ENCODE peak calls at places on chromosomes 16 and 17, in five cellular contexts. L is astrocyte of the spinal cord, Y is cardiac muscle cell, A is body of pancreas, G is AG10803. P is an unnamed sample.

GRCh38 chr17:75783069-75783783 is 1.4 kb upstream of the UNK start:
- DNase-seq in L (peak; percentile 75), Y (peak; percentile 35), A (no peak), G (peak; percentile 67), P (peak; percentile 72)

GRCh38 chr16:49458221-49458620 is 84.6 kb downstream of the C16orf78 start:
- DNase-seq in L (no peak), Y (no peak), A (no peak), G (no peak), P (no peak)

GRCh38 chr16:85858984-85859817 is 39.8 kb upstream of the IRF8 start:
- DNase-seq in L (no peak), Y (no peak), A (no peak), G (no peak), P (no peak)

GRCh38 chr16:64343061-64343819 is 778.6 kb downstream of the CDH11 start:
- DNase-seq in L (no peak), Y (no peak), A (no peak), G (peak; percentile 58), P (no peak)

GRCh38 chr17:82893779-82894178 is 54.0 kb upstream of the ZNF750 start:
- DNase-seq in L (peak; percentile 41), Y (no peak), A (no peak), G (peak; percentile 25), P (peak; percentile 82)

GRCh38 chr16:1745181-1745899 is 26.0 kb downstream of the NME3 start:
- DNase-seq in L (peak; percentile 77), Y (no peak), A (no peak), G (peak; percentile 79), P (peak; percentile 68)

GRCh38 chr17:57939797-57940196 is 15.4 kb downstream of the CUEDC1 start:
- DNase-seq in L (no peak), Y (no peak), A (peak; percentile 35), G (no peak), P (no peak)

GRCh38 chr16:56824335-56824734 is 40.7 kb upstream of the SLC12A3 start:
- DNase-seq in L (peak; percentile 27), Y (no peak), A (peak; percentile 23), G (peak; percentile 33), P (no peak)

GRCh38 chr17:29740017-29740416 is 117.3 kb upstream of the CORO6 start:
- DNase-seq in L (no peak), Y (no peak), A (no peak), G (no peak), P (no peak)

GRCh38 chr16:53048139-53048915 is 4.4 kb downstream of the CHD9NB start:
- DNase-seq in L (no peak), Y (no peak), A (no peak), G (no peak), P (no peak)

GRCh38 chr17:51499906-51500305 is 239.6 kb downstream of the UTP18 start:
- DNase-seq in L (no peak), Y (no peak), A (no peak), G (no peak), P (no peak)

GRCh38 chr16:85571813-85572619 is 41.1 kb upstream of the GSE1 start:
- DNase-seq in L (no peak), Y (no peak), A (no peak), G (no peak), P (no peak)

GRCh38 chr17:72025113-72025512 is 95.7 kb upstream of the SOX9 start:
- DNase-seq in L (no peak), Y (no peak), A (no peak), G (no peak), P (no peak)

GRCh38 chr17:72022328-72022727 is 98.5 kb upstream of the SOX9 start:
- DNase-seq in L (no peak), Y (no peak), A (no peak), G (no peak), P (no peak)

GRCh38 chr17:72021417-72022041 is 99.3 kb upstream of the SOX9 start:
- DNase-seq in L (no peak), Y (no peak), A (no peak), G (no peak), P (no peak)

GRCh38 chr17:72030067-72030899 is 90.5 kb upstream of the SOX9 start:
- DNase-seq in L (peak; percentile 67), Y (peak; percentile 36), A (peak; percentile 50), G (peak; percentile 62), P (peak; percentile 28)

GRCh38 chr17:72024457-72024856 is 96.4 kb upstream of the SOX9 start:
- DNase-seq in L (no peak), Y (no peak), A (no peak), G (no peak), P (peak; percentile 3)
- H3K4me3 ChIP-seq in L (no peak overlapping the region), Y (no peak overlapping the region), A (no peak overlapping the region), G (no peak overlapping the region), P (no peak overlapping the region)

GRCh38 chr17:81393684-81394376 is 1.4 kb upstream of the BAHCC1 start:
- DNase-seq in L (peak; percentile 100), Y (peak; percentile 100), A (peak; percentile 100), G (peak; percentile 99), P (peak; percentile 100)
- TF ChIP-seq CTCF in L (peak; percentile 22), Y (peak; percentile 33), A (no peak), G (peak; percentile 37), P (no peak)

GRCh38 chr16:23554536-23554935 is 2.6 kb downstream of the EARS2 start:
- DNase-seq in L (no peak), Y (no peak), A (no peak), G (no peak), P (no peak)
- H3K4me3 ChIP-seq in L (no peak overlapping the region), Y (no peak overlapping the region), A (no peak overlapping the region), G (no peak overlapping the region), P (no peak overlapping the region)

DNA sequence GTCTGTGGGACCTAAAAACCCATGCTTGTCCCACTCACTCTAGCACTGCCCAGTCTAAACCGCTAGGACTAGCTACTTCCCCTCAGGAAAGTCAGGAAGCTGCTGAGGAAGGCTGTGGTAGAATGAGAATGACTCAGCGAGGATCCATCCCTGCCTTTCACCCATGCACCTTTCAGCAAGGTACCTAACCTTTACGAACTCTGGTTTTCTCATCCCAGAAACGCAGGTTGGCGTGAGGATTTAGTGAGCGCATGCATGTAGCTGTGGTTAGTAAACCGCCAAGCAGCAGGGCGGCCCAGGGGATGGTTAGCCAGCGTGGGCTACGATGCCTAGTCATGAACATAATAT is 26.3 kb upstream of the RFFL start:
- DNase-seq in L (peak; percentile 32), Y (peak; percentile 7), A (no peak), G (peak; percentile 30), P (peak; percentile 39)
- TF ChIP-seq CTCF in L (no peak), Y (no peak), A (no peak), G (peak; percentile 17), P (no peak)

GRCh38 chr16:47254771-47255170 is 111.0 kb upstream of the NETO2 start:
- DNase-seq in L (no peak), Y (no peak), A (no peak), G (no peak), P (no peak)

GRCh38 chr16:47258874-47259461 is 115.2 kb upstream of the NETO2 start:
- DNase-seq in L (peak; percentile 13), Y (peak; percentile 8), A (no peak), G (peak; percentile 10), P (peak; percentile 26)

GRCh38 chr16:47262938-47263337 is 119.2 kb upstream of the NETO2 start:
- DNase-seq in L (no peak), Y (no peak), A (no peak), G (no peak), P (no peak)

DNA sequence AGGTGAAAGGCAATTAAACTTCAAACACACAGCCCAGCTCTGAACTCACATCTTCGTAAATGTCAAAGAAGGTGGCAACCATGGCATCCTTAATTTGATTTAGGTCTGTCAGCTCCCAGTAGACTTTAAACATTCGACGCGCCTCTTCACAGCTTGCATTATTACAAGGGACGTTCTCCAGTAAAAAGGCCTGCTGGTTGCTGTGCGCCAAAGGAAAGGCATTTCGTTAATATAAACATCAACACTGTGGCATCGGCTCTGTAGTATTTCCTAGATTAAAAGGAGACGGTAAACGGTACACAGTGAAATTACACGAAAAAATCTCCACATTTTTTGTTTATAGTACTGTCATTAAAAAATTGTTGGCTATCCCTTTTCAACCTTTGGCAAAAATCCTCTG is 116.8 kb upstream of the NETO2 start:
- DNase-seq in L (peak; percentile 6), Y (no peak), A (no peak), G (no peak), P (peak; percentile 57)
- H3K4me3 ChIP-seq in L (no peak overlapping the region), Y (no peak overlapping the region), A (no peak overlapping the region), G (no peak overlapping the region), P (no peak overlapping the region)

DNA sequence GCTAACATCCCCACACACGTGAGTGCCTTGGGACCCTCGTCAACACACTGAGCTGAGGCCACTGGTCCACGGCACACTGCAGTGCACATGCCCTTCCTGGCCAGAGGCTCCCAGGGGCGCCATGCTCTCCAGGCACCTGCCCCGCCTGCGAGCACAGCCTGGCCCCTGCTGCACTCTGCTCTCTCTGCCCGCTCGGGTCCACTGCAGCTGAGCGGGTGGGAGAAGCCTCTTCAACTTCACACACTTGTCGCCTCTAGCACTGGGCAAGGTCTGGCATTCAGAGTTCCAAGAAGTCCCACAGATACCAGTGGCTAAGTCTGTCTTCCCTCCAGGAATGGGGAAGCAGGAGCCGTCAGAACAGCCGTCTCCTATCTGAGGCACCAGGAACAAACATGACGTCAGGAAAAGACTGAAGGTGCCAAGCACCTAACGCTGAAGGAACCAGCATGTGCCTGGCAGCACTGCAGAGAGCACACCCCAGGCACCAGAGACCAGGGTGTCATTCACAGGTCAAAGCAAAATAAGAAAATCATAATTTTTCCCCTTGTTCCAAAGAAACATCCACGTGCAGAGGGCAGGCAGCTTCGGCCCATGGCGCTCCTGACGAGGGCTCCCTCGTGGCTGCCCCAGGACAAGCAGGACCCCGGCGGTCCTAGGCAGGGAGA is 82.9 kb downstream of the ZNF778 start:
- DNase-seq in L (no peak), Y (no peak), A (peak; percentile 72), G (peak; percentile 21), P (peak; percentile 68)
- TF ChIP-seq CTCF in L (no peak), Y (no peak), A (peak; percentile 22), G (no peak), P (no peak)

DNA sequence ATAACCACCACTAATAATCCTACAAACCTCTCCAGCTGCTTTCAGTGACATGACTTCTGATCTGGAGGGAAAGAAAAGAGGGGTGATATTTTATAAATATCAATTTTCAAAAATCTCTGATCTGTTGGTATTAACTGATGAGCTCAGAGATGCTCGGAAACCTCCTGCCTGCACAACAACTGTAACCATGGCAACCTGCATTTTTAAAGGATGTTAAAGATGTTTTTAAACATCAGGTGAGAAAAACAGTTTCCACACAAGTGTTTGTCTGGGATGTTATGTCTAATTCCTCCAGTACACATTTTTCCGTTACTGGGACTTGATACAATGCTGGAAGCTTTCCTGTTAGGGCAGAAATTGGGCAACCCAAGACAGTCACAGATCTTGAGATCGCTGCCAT is 533.8 kb downstream of the CDH13 start:
- DNase-seq in L (no peak), Y (no peak), A (no peak), G (no peak), P (no peak)
- H3K4me3 ChIP-seq in L (no peak overlapping the region), Y (no peak overlapping the region), A (no peak overlapping the region), G (no peak overlapping the region), P (no peak overlapping the region)

P was measured in fibroblast of villous mesenchyme.